ENCODE peak calls at places on chromosomes 6 and 20, in seven cellular contexts. Y is IMR-90, B is neuronal stem cell, K is mesenchymal stem cell, M is H1, T is H9, P is trophoblast cell. L is an unnamed sample.

GRCh38 chr20:51651921-51652549 is 109.5 kb upstream of the NFATC2 start:
- DNase-seq in Y (no peak), B (no peak), K (no peak), M (no peak), T (no peak), P (no peak), L (no peak)

GRCh38 chr20:49276201-49276894 is 1.5 kb downstream of the ZNFX1 start:
- DNase-seq in Y (peak; percentile 74), B (no peak), K (peak; percentile 84), M (no peak), T (no peak), P (peak; percentile 21), L (peak; percentile 30)

GRCh38 chr6:78867020-78867369 is 356 bp upstream of the IRAK1BP1 start:
- DNase-seq in Y (no peak), B (no peak), K (no peak), M (no peak), T (no peak), P (no peak), L (no peak)

GRCh38 chr6:14046476-14047068 is 71.0 kb upstream of the CD83 start:
- DNase-seq in Y (peak; percentile 48), B (peak; percentile 38), K (peak; percentile 51), M (peak; percentile 23), T (peak; percentile 61), P (peak; percentile 35), L (peak; percentile 62)

GRCh38 chr6:63510353-63510686 is 62.0 kb upstream of the LOC128125822 start:
- DNase-seq in Y (no peak), B (no peak), K (no peak), M (no peak), T (no peak), P (no peak), L (no peak)

GRCh38 chr20:6700563-6701328 is 66.7 kb upstream of the BMP2 start:
- DNase-seq in Y (no peak), B (no peak), K (no peak), M (no peak), T (no peak), P (peak; percentile 4), L (no peak)

GRCh38 chr6:29845405-29846006 is 17.9 kb downstream of the HLA-G start:
- DNase-seq in Y (no peak), B (no peak), K (no peak), M (no peak), T (no peak), P (peak; percentile 83), L (peak; percentile 35)

GRCh38 chr6:68740828-68741500 is 105.9 kb downstream of the ADGRB3 start:
- DNase-seq in Y (no peak), B (no peak), K (no peak), M (no peak), T (no peak), P (no peak), L (no peak)

GRCh38 chr6:114008331-114008730 is 37.4 kb upstream of the HDAC2 start:
- DNase-seq in Y (no peak), B (no peak), K (no peak), M (no peak), T (no peak), P (no peak), L (no peak)

GRCh38 chr6:43924222-43924702 is 154.3 kb downstream of the VEGFA start:
- DNase-seq in Y (peak; percentile 56), B (no peak), K (no peak), M (no peak), T (no peak), P (no peak), L (no peak)

GRCh38 chr6:150867117-150867516 is 1.6 kb downstream of the MTHFD1L start:
- DNase-seq in Y (no peak), B (no peak), K (no peak), M (no peak), T (no peak), P (no peak), L (peak; percentile 19)

GRCh38 chr6:1310628-1311399 is 1.1 kb upstream of the FOXQ1 start:
- DNase-seq in Y (no peak), B (no peak), K (no peak), M (no peak), T (peak; percentile 66), P (peak; percentile 58), L (peak; percentile 39)

GRCh38 chr6:39077882-39078594 is 29.5 kb downstream of the GLP1R start:
- DNase-seq in Y (no peak), B (no peak), K (no peak), M (no peak), T (peak; percentile 9), P (no peak), L (no peak)

GRCh38 chr6:159052720-159053119 is 7.9 kb upstream of the TAGAP start:
- DNase-seq in Y (no peak), B (no peak), K (no peak), M (no peak), T (peak; percentile 4), P (no peak), L (no peak)

GRCh38 chr6:17054647-17055046 is 47.2 kb upstream of the STMND1 start:
- DNase-seq in Y (no peak), B (no peak), K (no peak), M (no peak), T (no peak), P (peak; percentile 57), L (no peak)

GRCh38 chr6:157873735-157874344 is 50.8 kb downstream of the SNX9 start:
- DNase-seq in Y (peak; percentile 64), B (peak; percentile 54), K (peak; percentile 68), M (peak; percentile 70), T (peak; percentile 86), P (peak; percentile 58), L (peak; percentile 86)

GRCh38 chr6:93447874-93448273 is 28.5 kb upstream of the EPHA7 start:
- DNase-seq in Y (no peak), B (no peak), K (no peak), M (no peak), T (no peak), P (no peak), L (no peak)

DNA sequence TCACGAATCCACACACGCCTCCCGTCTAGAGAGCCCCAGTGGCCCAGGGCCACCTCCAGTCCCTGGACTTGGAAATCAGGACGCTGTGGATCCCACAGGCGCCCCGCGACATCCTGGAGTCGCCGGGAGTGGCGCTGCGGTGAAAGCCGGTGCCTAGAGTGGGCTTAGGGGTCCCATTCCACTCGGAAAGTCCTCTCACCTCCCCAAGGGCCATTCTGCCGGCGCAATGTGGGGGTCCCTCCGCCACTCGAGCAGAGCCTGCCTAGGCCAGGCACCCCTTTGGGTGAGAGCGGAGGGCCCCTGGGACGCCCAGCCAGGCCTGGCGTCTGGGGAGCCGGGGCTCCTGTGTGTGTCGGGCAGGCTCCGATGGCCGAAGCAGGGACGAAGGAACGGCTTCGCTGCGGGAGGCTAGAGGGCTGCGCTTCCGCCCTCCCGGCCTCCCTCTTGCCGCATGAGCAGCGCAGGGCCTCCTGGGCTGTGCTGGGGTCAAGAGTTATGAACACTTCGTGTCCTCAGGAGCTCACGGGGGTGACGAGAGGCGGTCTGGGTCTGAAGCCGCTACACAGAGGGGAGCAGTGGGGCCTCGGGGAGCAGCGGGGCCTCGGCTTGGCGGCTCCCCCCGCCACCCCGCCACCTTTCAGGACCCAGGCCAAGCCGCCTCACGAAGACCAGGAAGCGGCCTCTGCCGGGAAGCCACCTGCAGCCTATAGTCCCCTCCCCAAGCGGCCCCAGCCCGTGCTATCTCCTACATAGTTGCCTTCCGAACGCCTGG is 13.6 kb downstream of the POU3F2 start:
- DNase-seq in Y (no peak), B (no peak), K (no peak), M (no peak), T (peak; percentile 63), P (no peak), L (no peak)
- H3K4me2 ChIP-seq in Y (peak overlapping the region; percentile 64), B (peak overlapping the region; percentile 52), K (no peak overlapping the region), M (peak overlapping the region; percentile 64), T (no peak overlapping the region), P (peak overlapping the region; percentile 64), L (peak overlapping the region; percentile 21)

GRCh38 chr6:138160329-138161117 is 1.2 kb upstream of the ARFGEF3 start:
- DNase-seq in Y (no peak), B (no peak), K (no peak), M (no peak), T (no peak), P (no peak), L (peak; percentile 4)

GRCh38 chr6:138161118-138161433 is 663 bp upstream of the ARFGEF3 start:
- DNase-seq in Y (no peak), B (no peak), K (peak; percentile 8), M (no peak), T (no peak), P (no peak), L (peak; percentile 40)

GRCh38 chr6:138157986-138158638 is 3.6 kb upstream of the ARFGEF3 start:
- DNase-seq in Y (no peak), B (no peak), K (peak; percentile 77), M (no peak), T (no peak), P (no peak), L (peak; percentile 24)

GRCh38 chr6:138161434-138162103 is at the start of gene ARFGEF3:
- DNase-seq in Y (peak; percentile 1), B (peak; percentile 67), K (peak; percentile 35), M (no peak), T (peak; percentile 71), P (peak; percentile 77), L (peak; percentile 65)

DNA sequence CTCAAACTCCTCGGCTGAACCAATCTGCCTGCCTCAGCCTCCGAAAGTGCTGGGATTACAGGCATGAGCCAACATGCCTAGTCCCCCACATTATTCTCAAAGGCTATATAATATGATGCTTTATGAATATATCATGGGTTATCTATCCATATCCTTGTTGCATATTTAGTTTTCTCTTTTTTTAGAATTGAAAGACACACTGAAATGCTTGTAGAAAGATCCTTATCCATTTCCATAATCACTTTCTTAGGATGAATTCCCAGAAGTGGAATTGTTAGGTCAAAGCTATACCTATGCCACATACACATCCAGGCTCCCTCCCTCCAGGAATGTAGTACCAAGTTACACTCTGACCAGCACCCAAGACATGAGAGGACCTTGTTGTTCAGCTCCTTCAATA is 2.5 kb upstream of the ARFGEF3 start:
- DNase-seq in Y (no peak), B (no peak), K (no peak), M (no peak), T (no peak), P (no peak), L (no peak)
- H2BK120ac ChIP-seq in Y (no peak overlapping the region), B (no peak overlapping the region), K (no peak overlapping the region), M (no peak overlapping the region), T (no peak overlapping the region), P (no peak overlapping the region), L (no peak overlapping the region)

GRCh38 chr6:2977290-2977689 is 5.9 kb upstream of the SERPINB6 start:
- DNase-seq in Y (no peak), B (no peak), K (no peak), M (no peak), T (no peak), P (no peak), L (no peak)
- H3K4me2 ChIP-seq in Y (peak overlapping the region; percentile 18), B (no peak overlapping the region), K (no peak overlapping the region), M (no peak overlapping the region), T (no peak overlapping the region), P (no peak overlapping the region), L (no peak overlapping the region)

DNA sequence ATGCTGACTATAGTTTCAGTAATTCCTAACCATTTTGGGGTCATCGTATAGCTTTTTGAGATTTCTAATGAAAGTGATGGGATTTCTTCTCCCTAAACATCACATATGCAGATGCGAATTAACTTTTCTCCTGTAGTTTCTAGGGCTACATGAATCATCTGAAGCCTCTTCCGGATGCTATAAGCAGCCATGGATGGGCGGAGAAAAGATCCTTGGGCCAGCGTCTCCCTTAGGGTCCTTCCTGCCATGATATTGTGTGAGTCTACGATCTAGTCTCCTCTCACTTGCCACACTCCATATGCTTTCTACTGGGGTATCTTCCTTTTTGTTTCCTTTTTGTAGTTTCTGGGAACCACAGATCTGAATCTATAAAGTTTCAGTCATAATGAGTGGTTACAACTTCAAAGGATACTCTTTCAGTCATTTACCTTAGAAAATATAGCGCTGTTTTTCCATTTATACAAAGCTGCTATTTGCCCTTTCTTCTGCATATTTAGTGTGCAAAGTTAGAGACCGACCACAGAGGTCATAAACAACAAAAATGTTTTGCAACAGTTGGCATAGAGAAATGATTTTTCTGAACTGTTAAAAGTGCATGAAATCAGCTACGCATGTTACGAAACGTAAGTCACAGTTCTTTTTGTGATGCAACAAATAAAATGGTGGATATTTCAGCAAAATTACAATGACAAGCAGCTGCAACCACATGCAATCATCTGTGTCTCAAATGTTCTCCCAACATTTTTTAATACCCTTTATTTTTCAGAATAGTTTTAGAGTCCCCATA is 396.2 kb upstream of the SLC35B3 start:
- DNase-seq in Y (no peak), B (no peak), K (no peak), M (no peak), T (no peak), P (no peak), L (no peak)
- H2BK120ac ChIP-seq in Y (no peak overlapping the region), B (no peak overlapping the region), K (no peak overlapping the region), M (no peak overlapping the region), T (no peak overlapping the region), P (no peak overlapping the region), L (no peak overlapping the region)